ENCODE peak calls at places on chromosomes 7 and 10, in five cellular contexts. P, I, N, Q and E are unnamed samples.

GRCh38 chr7:38369816-38370493 is 96.5 kb upstream of the TARP start:
- DNase-seq in Q (peak; percentile 75), P (peak; percentile 83), I (peak; percentile 66), N (peak; percentile 89), E (no peak)

GRCh38 chr7:8491106-8491505 is 57.7 kb downstream of the NXPH1 start:
- DNase-seq in Q (no peak), I (no peak), N (no peak), P (no peak), E (no peak)

GRCh38 chr7:32681174-32681518 is 185.9 kb downstream of the AVL9 start:
- DNase-seq in I (no peak), P (no peak), Q (no peak), N (no peak), E (no peak)

GRCh38 chr7:55192718-55193117 is 172.4 kb upstream of the LANCL2 start:
- DNase-seq in P (no peak), Q (peak; percentile 67), N (no peak), I (no peak), E (no peak)

GRCh38 chr7:92987095-92987494 is 130.7 kb downstream of the SAMD9 start:
- DNase-seq in N (no peak), I (no peak), Q (no peak), P (no peak), E (no peak)

GRCh38 chr7:24820730-24821044 is 63.4 kb upstream of the GSDME start:
- DNase-seq in Q (peak; percentile 98), P (no peak), I (no peak), N (no peak), E (no peak)

GRCh38 chr10:104274762-104275721 is 6.1 kb downstream of the GSTO2 start:
- DNase-seq in Q (peak; percentile 63), N (no peak), I (no peak), P (no peak), E (no peak)

GRCh38 chr10:44385423-44385725 is 477 bp upstream of the CXCL12 start:
- DNase-seq in P (no peak), Q (no peak), I (no peak), N (no peak), E (no peak)

GRCh38 chr10:48762104-48763042 is 77.7 kb downstream of the WDFY4 start:
- DNase-seq in Q (peak; percentile 12), N (no peak), I (no peak), P (no peak), E (peak; percentile 64)

GRCh38 chr10:80204193-80204714 is 1.1 kb downstream of the ANXA11 start:
- DNase-seq in I (no peak), P (no peak), N (no peak), Q (peak; percentile 82), E (no peak)

GRCh38 chr7:120920588-120920987 is 30.0 kb upstream of the ING3 start:
- DNase-seq in Q (no peak), P (no peak), N (no peak), I (no peak), E (no peak)

GRCh38 chr7:128056901-128057300 is 25.7 kb upstream of the LRRC4 start:
- DNase-seq in Q (no peak), P (no peak), I (no peak), N (no peak), E (no peak)

GRCh38 chr7:35253680-35254495 is at the start of gene TBX20:
- DNase-seq in N (no peak), I (no peak), P (no peak), Q (no peak), E (no peak)

GRCh38 chr10:28677889-28678686 is 767 bp downstream of the BAMBI start:
- DNase-seq in I (peak; percentile 40), Q (peak; percentile 11), P (no peak), N (peak; percentile 23), E (no peak)

GRCh38 chr10:60818134-60818770 is 40.0 kb downstream of the CDK1 start:
- DNase-seq in P (no peak), I (no peak), N (no peak), Q (no peak), E (no peak)

GRCh38 chr7:159092701-159093121 is 52.0 kb downstream of the VIPR2 start:
- DNase-seq in Q (no peak), I (no peak), N (peak; percentile 63), P (no peak), E (no peak)

GRCh38 chr7:152756126-152756525 is 3.4 kb upstream of the ACTR3B start:
- DNase-seq in Q (peak; percentile 22), P (no peak), I (no peak), N (no peak), E (no peak)

GRCh38 chr10:29189272-29189671 is 99.6 kb upstream of the LYZL1 start:
- DNase-seq in Q (no peak), N (no peak), P (no peak), I (no peak), E (no peak)

GRCh38 chr7:79377097-79377496 is 76.4 kb downstream of the MAGI2 start:
- DNase-seq in N (no peak), Q (no peak), I (no peak), P (no peak), E (no peak)

GRCh38 chr7:12610899-12611298 is 40.4 kb downstream of the SCIN start:
- DNase-seq in N (no peak), I (no peak), Q (peak; percentile 10), P (no peak), E (no peak)

GRCh38 chr7:123666492-123666891 is 10.8 kb downstream of the LMOD2 start:
- DNase-seq in N (no peak), Q (no peak), P (no peak), I (no peak), E (no peak)

GRCh38 chr7:11650030-11650429 is 182.0 kb downstream of the THSD7A start:
- DNase-seq in P (no peak), Q (peak; percentile 18), I (no peak), N (no peak), E (no peak)

GRCh38 chr7:142880886-142881505 is 4.5 kb downstream of the TRPV6 start:
- DNase-seq in I (peak; percentile 10), N (no peak), Q (peak; percentile 68), P (peak; percentile 38), E (peak; percentile 67)

GRCh38 chr10:16779375-16779774 is 37.8 kb downstream of the RSU1 start:
- DNase-seq in Q (no peak), P (no peak), I (no peak), N (no peak), E (no peak)

DNA sequence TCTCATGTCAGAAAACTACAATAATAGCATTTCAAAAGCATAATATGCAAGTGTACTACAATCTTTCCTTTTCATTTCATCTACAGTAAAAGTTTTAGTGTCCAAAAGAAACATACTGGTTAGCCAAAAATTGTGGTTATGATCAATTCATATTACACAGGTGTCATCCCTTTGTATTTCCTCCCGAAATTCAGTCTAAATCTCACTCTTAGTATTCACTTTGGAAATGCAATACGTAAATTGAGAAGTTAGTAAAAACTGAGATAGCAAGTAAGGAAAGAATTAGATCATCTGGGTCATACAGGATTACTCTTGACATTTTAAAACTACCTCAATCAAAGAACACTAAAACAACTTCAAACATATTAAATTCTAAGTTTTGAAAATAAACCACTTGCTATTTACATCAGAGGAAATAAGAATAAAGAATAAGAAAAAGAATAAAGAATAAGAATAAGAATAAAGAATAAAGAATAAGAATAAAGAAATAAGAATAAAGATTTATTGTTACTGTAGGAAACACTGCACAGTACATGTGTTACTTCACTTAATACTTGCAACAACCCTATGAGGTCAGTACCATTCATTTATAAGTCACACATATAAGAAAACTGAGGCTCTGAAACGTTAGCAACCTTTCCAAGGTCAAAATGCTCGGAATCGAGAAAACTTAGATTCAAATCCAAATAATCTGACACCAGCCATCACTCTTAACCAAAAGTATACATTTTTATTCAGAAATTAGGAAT is 10.5 kb downstream of the SNX13 start:
- DNase-seq in N (no peak), Q (no peak), I (no peak), P (no peak), E (no peak)
- H3K36me3 ChIP-seq in N (no peaks in the 10 kb centered on the region), Q (no peaks in the 10 kb centered on the region), I (no peaks in the 10 kb centered on the region), P (no peaks in the 10 kb centered on the region), E (no peaks in the 10 kb centered on the region)

GRCh38 chr10:61918140-61918539 is 16.6 kb downstream of the ARID5B start:
- DNase-seq in I (no peak), N (no peak), Q (no peak), P (no peak), E (no peak)
- H3K27ac ChIP-seq in I (no peak overlapping the region), N (no peak overlapping the region), Q (no peak overlapping the region), P (no peak overlapping the region), E (no peak overlapping the region)

DNA sequence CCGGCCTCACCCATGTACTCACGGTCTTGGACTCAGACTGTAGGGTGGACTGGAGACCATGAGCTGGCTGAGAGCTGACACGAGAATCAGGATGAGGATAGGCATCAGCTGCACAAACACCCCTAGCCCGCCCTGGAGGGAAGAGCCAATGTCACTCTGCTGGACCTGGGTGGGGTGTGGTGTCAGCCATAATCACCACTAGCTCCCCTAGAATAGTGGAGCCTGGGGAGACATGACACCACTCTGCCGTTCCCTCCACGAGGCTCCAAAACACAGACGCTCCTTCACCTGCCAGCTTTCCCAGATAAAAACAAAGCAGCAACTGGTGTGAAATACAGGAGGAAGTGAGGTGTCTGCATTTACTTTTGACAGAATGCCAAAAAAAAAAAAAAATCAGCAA is 16.5 kb downstream of the DNAJB12 start:
- DNase-seq in Q (no peak), I (no peak), P (no peak), N (peak; percentile 12), E (no peak)
- H3K36me3 ChIP-seq in Q (peaks cover 13% of the 10 kb centered on the region), I (no peaks in the 10 kb centered on the region), P (peaks cover 28% of the 10 kb centered on the region), N (peaks cover 58% of the 10 kb centered on the region), E (no peaks in the 10 kb centered on the region)

DNA sequence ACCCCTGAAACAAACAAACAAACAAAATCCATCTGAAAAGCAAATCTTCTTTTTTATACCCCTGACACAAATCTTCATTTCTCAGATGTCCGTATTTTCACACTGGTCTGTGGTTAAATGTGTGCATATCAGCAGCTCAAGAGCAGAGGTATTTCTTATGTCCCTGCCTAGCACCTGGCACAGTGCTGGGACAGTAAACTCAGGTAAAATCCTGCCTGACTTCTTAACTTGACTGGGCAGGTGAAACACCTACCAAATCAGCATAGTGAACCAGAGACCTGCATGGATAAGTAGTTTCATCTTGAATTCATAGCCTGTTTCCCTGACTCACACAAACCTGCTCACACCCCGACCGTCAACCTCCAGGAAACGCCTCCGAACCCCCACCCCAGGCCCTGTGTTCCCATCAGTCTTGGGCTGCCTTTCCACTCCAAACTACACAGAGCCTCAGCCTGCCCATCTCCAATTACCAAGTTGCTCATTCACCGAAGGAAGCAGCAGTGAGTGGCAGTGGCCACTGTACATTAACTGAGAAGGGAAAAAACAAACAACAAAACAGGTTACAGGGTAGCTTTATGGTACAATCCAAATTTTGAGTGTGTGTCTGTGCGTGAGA is 109.9 kb downstream of the HECTD2 start:
- DNase-seq in Q (no peak), N (no peak), I (no peak), P (no peak), E (no peak)
- H3K27ac ChIP-seq in Q (no peak overlapping the region), N (no peak overlapping the region), I (no peak overlapping the region), P (no peak overlapping the region), E (peak overlapping the region; percentile 33)

GRCh38 chr7:98881561-98882315 is 3.4 kb downstream of the TRRAP start:
- DNase-seq in Q (no peak), I (no peak), N (no peak), P (no peak), E (no peak)
- H3K36me3 ChIP-seq in Q (peaks cover 27% of the 10 kb centered on the region), I (no peaks in the 10 kb centered on the region), N (peaks cover 54% of the 10 kb centered on the region), P (peaks cover 21% of the 10 kb centered on the region), E (no peaks in the 10 kb centered on the region)

DNA sequence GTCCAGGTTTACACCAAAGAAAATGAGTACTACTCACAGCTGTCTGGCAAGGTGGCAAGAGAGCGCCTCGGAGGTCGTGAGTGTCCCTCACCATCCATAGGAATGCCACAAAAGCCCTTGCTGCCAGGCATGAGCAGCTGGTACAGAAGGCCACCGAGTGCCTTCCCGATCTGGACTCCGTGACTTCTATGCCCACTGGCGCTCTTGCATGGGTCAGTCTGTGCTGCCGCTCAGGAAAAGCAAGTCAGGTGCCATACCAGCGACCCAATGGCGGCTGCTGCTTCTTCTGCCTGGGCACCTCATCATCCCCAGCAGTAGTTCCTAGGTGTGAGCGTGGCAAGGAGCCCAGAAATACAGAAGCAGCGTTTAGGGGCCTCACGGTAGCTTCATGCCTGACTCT is 11.7 kb downstream of the TBXAS1 start:
- DNase-seq in P (no peak), Q (no peak), N (no peak), I (no peak), E (peak; percentile 71)
- H3K27ac ChIP-seq in P (no peak overlapping the region), Q (no peak overlapping the region), N (no peak overlapping the region), I (no peak overlapping the region), E (no peak overlapping the region)